ENCODE peak calls at places on chromosomes 13 and 19, in eight cellular contexts. L, G, F, Q, W, K, H and D are unnamed samples. For H3K9me3, the result is how much of the 10 kb centered on the place peaks cover.

GRCh38 chr19:21910318-21910717 is 74.3 kb upstream of the ZNF43 start:
- DNase-seq in L (no peak), G (no peak), F (no peak), Q (no peak), W (no peak), K (no peak), H (no peak), D (no peak)

GRCh38 chr13:48532146-48532472 is 771 bp downstream of the RCBTB2 start:
- DNase-seq in L (no peak), G (peak), F (no peak), Q (no peak), W (no peak), K (no peak), H (no peak), D (no peak)

GRCh38 chr19:10001899-10002298 is 8.4 kb downstream of the COL5A3 start:
- DNase-seq in L (peak), G (no peak), F (peak), Q (no peak), W (no peak), K (no peak), H (peak), D (no peak)

GRCh38 chr19:46390121-46390858 is 23.1 kb downstream of the CCDC8 start:
- DNase-seq in L (peak), G (no peak), F (no peak), Q (no peak), W (no peak), K (no peak), H (no peak), D (no peak)

GRCh38 chr19:57802269-57802668 is 12.4 kb downstream of the ZNF552 start:
- DNase-seq in L (no peak), G (no peak), F (no peak), Q (no peak), W (no peak), K (no peak), H (no peak), D (no peak)

GRCh38 chr13:59674616-59675015 is 489.1 kb downstream of the DIAPH3 start:
- DNase-seq in L (no peak), G (no peak), F (no peak), Q (no peak), W (no peak), K (no peak), H (no peak), D (no peak)

GRCh38 chr13:50892162-50892944 is 17.2 kb upstream of the RNASEH2B start:
- DNase-seq in L (no peak), G (no peak), F (no peak), Q (no peak), W (no peak), K (no peak), H (no peak), D (no peak)

GRCh38 chr13:73757471-73758233 is 376.6 kb downstream of the KLF12 start:
- DNase-seq in L (no peak), G (no peak), F (no peak), Q (no peak), W (no peak), K (no peak), H (no peak), D (no peak)

GRCh38 chr19:51704601-51705000 is 11.5 kb downstream of the SPACA6 start:
- DNase-seq in L (peak), G (no peak), F (no peak), Q (no peak), W (no peak), K (no peak), H (no peak), D (no peak)

GRCh38 chr19:19224852-19225494 is 13.2 kb downstream of the NCAN start:
- DNase-seq in L (peak), G (peak), F (peak), Q (peak), W (peak), K (peak), H (peak), D (peak)

GRCh38 chr13:71979616-71980015 is 112.6 kb upstream of the DACH1 start:
- DNase-seq in L (no peak), G (no peak), F (no peak), Q (no peak), W (peak), K (no peak), H (no peak), D (no peak)

GRCh38 chr13:90882551-90882950 is 464.9 kb upstream of the MIR17HG start:
- DNase-seq in L (peak), G (no peak), F (no peak), Q (no peak), W (no peak), K (no peak), H (no peak), D (no peak)

GRCh38 chr19:40630571-40631160 is 29.5 kb downstream of the LTBP4 start:
- DNase-seq in L (no peak), G (no peak), F (no peak), Q (no peak), W (no peak), K (no peak), H (no peak), D (no peak)

GRCh38 chr13:94795292-94795691 is 82.9 kb upstream of the SOX21 start:
- DNase-seq in L (no peak), G (no peak), F (no peak), Q (no peak), W (no peak), K (no peak), H (no peak), D (no peak)

GRCh38 chr13:42086582-42086981 is 38.1 kb downstream of the DGKH start:
- DNase-seq in L (no peak), G (no peak), F (no peak), Q (no peak), W (no peak), K (no peak), H (no peak), D (no peak)

GRCh38 chr13:48680756-48681392 is 27.1 kb downstream of the CYSLTR2 start:
- DNase-seq in L (no peak), G (no peak), F (no peak), Q (no peak), W (no peak), K (no peak), H (no peak), D (no peak)

GRCh38 chr13:48161530-48162179 is 66.8 kb upstream of the MED4 start:
- DNase-seq in L (peak), G (no peak), F (peak), Q (no peak), W (no peak), K (no peak), H (peak), D (peak)

GRCh38 chr19:6359517-6359916 is 1.8 kb upstream of the CLPP start:
- DNase-seq in L (peak), G (no peak), F (no peak), Q (no peak), W (no peak), K (no peak), H (no peak), D (no peak)

GRCh38 chr13:26988059-26988769 is 183.4 kb downstream of the USP12 start:
- DNase-seq in L (no peak), G (no peak), F (no peak), Q (no peak), W (no peak), K (no peak), H (no peak), D (no peak)

GRCh38 chr13:24267283-24267682 is 42.1 kb upstream of the C1QTNF9 start:
- DNase-seq in L (no peak), G (no peak), F (no peak), Q (no peak), W (no peak), K (no peak), H (no peak), D (no peak)

GRCh38 chr19:10686661-10687517 is 14.3 kb upstream of the QTRT1 start:
- DNase-seq in L (no peak), G (no peak), F (no peak), Q (no peak), W (no peak), K (no peak), H (peak), D (no peak)

GRCh38 chr19:48603449-48603848 is 3.1 kb upstream of the SPACA4 start:
- DNase-seq in L (no peak), G (no peak), F (no peak), Q (no peak), W (no peak), K (no peak), H (no peak), D (no peak)

GRCh38 chr19:8224394-8225145 is 15.4 kb downstream of the CERS4 start:
- DNase-seq in L (peak), G (no peak), F (peak), Q (no peak), W (no peak), K (peak), H (peak), D (no peak)

GRCh38 chr19:38417544-38418506 is 8.2 kb downstream of the RASGRP4 start:
- DNase-seq in L (peak), G (no peak), F (peak), Q (no peak), W (peak), K (no peak), H (peak), D (peak)

GRCh38 chr19:4172861-4173473 is 9.4 kb downstream of the SIRT6 start:
- DNase-seq in L (peak), G (no peak), F (peak), Q (no peak), W (peak), K (peak), H (peak), D (peak)

GRCh38 chr19:15115080-15115479 is 7.9 kb downstream of the SYDE1 start:
- DNase-seq in L (peak), G (no peak), F (peak), Q (no peak), W (no peak), K (peak), H (peak), D (no peak)

GRCh38 chr19:39196860-39197562 is at the start of gene NCCRP1:
- DNase-seq in L (no peak), G (no peak), F (no peak), Q (no peak), W (peak), K (no peak), H (no peak), D (no peak)

GRCh38 chr13:24280722-24281121 is 28.7 kb upstream of the C1QTNF9 start:
- DNase-seq in L (no peak), G (no peak), F (no peak), Q (no peak), W (no peak), K (no peak), H (no peak), D (no peak)

GRCh38 chr19:51546650-51547396 is 15.4 kb upstream of the SIGLEC6 start:
- DNase-seq in L (no peak), G (no peak), F (no peak), Q (no peak), W (no peak), K (no peak), H (no peak), D (no peak)

GRCh38 chr13:41827507-41828213 is 133.2 kb downstream of the VWA8 start:
- DNase-seq in L (no peak), G (peak), F (no peak), Q (no peak), W (no peak), K (no peak), H (no peak), D (no peak)

GRCh38 chr13:65719831-65720230 is 1510.3 kb downstream of the PCDH9 start:
- DNase-seq in L (no peak), G (no peak), F (no peak), Q (no peak), W (no peak), K (no peak), H (no peak), D (no peak)

GRCh38 chr13:97256343-97256783 is 34.2 kb downstream of the MBNL2 start:
- DNase-seq in L (no peak), G (peak), F (no peak), Q (no peak), W (no peak), K (no peak), H (no peak), D (no peak)

GRCh38 chr13:41565221-41565620 is 107.9 kb downstream of the RGCC start:
- DNase-seq in L (no peak), G (peak), F (no peak), Q (no peak), W (no peak), K (no peak), H (no peak), D (no peak)

GRCh38 chr19:40279761-40280607 is 5.2 kb downstream of the AKT2 start:
- DNase-seq in L (no peak), G (no peak), F (no peak), Q (no peak), W (no peak), K (no peak), H (no peak), D (no peak)

GRCh38 chr13:89401209-89401810 is 1730.1 kb downstream of the SLITRK5 start:
- DNase-seq in L (no peak), G (peak), F (no peak), Q (no peak), W (no peak), K (no peak), H (no peak), D (no peak)

GRCh38 chr13:114151031-114151430 is 18.6 kb upstream of the RASA3 start:
- DNase-seq in L (peak), G (no peak), F (no peak), Q (no peak), W (no peak), K (no peak), H (no peak), D (no peak)

GRCh38 chr13:113114511-113115362 is 7.9 kb upstream of the F10 start:
- DNase-seq in L (peak), G (no peak), F (no peak), Q (no peak), W (no peak), K (peak), H (peak), D (no peak)

GRCh38 chr19:57934820-57935665 is at the start of gene ZNF418:
- DNase-seq in L (peak), G (peak), F (peak), Q (peak), W (peak), K (peak), H (peak), D (peak)

GRCh38 chr19:46862974-46863632 is 2.3 kb downstream of the ARHGAP35 start:
- DNase-seq in L (no peak), G (no peak), F (no peak), Q (no peak), W (peak), K (no peak), H (no peak), D (no peak)

GRCh38 chr19:47545061-47545948 is 27.6 kb downstream of the ZNF541 start:
- DNase-seq in L (no peak), G (no peak), F (no peak), Q (no peak), W (no peak), K (no peak), H (no peak), D (no peak)

GRCh38 chr19:1451916-1452801 is 2.2 kb downstream of the APC2 start:
- DNase-seq in L (no peak), G (no peak), F (no peak), Q (no peak), W (no peak), K (no peak), H (no peak), D (no peak)
- TF ChIP-seq CTCF in L (no peak), G (no peak), F (no peak), Q (no peak), W (no peak), K (no peak), H (no peak), D (no peak)

GRCh38 chr13:44354322-44354721 is 19.3 kb upstream of the SERP2 start:
- DNase-seq in L (no peak), G (no peak), F (no peak), Q (no peak), W (no peak), K (no peak), H (no peak), D (no peak)

GRCh38 chr13:44352202-44352601 is 21.4 kb upstream of the SERP2 start:
- DNase-seq in L (no peak), G (no peak), F (no peak), Q (no peak), W (no peak), K (no peak), H (no peak), D (no peak)

GRCh38 chr13:44352671-44353070 is 21.0 kb upstream of the SERP2 start:
- DNase-seq in L (no peak), G (no peak), F (no peak), Q (no peak), W (no peak), K (no peak), H (no peak), D (no peak)

GRCh38 chr13:44350775-44351504 is 22.7 kb upstream of the SERP2 start:
- DNase-seq in L (no peak), G (no peak), F (no peak), Q (no peak), W (no peak), K (no peak), H (no peak), D (no peak)

DNA sequence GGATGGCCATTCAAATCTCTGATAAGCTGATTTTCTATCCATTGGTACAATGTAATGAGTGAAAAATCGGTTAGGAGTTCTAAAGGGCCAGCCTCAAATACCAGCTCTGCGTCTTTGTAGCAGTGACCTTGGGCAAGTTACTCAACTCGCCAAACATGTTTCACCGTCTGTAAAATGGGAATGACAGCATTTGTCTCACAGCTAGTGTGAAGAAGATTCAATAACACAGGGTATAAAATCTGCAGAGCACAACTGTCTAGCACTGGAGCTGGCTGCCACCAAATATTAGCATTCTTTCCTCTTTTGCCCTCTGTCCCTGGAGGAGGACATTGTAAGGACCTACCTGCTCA is 22.1 kb upstream of the SERP2 start:
- DNase-seq in L (no peak), G (no peak), F (no peak), Q (no peak), W (no peak), K (no peak), H (no peak), D (no peak)
- H3K27ac ChIP-seq in L (peak), G (no peak), F (no peak), Q (no peak), W (peak), K (no peak), H (no peak), D (no peak)

DNA sequence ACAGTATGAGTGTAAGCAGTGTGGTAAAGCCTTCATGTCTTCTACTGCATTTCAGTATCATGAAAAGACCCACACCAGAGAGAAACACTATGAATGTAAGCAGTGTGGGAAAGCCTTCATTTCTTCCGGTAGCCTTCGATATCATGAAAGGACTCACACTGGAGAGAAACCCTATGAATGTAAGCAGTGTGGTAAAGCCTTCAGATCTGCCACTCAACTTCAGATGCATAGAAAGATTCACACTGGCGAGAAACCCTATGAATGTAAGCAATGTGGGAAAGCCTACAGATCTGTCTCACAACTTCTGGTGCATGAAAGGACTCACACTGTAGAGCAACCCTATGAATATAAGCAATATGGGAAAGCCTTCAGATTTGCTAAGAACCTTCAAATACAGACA is 12.8 kb downstream of the ZNF844 start:
- DNase-seq in L (no peak), G (no peak), F (no peak), Q (no peak), W (no peak), K (no peak), H (no peak), D (no peak)
- H3K9me3 ChIP-seq in L (half or more), G (half or more), F (half or more), Q (half or more), W (under half), K (half or more), H (half or more), D (under half)

DNA sequence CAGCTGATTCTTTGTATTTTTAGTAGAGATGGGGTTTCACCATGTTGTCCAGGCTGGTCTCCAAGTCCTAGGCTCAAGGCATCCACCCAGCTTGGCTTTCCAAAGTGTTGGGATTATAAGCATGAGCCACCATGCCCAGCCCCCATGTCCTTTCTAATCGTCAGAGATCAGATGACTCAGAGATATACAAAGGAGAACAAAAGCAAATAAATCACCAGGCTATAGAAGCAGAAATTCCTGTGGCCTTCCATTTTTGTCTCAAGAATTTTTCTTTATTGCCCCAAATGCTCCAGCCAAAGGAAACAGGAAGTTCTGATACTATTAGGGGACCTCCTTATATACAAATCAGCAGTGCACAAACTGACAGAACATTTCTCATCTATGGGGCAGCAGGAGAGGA is 207.8 kb downstream of the RFC3 start:
- DNase-seq in L (no peak), G (no peak), F (no peak), Q (no peak), W (no peak), K (no peak), H (no peak), D (no peak)
- TF ChIP-seq CTCF in L (no peak), G (no peak), F (no peak), Q (no peak), W (no peak), K (no peak), H (no peak), D (no peak)

DNA sequence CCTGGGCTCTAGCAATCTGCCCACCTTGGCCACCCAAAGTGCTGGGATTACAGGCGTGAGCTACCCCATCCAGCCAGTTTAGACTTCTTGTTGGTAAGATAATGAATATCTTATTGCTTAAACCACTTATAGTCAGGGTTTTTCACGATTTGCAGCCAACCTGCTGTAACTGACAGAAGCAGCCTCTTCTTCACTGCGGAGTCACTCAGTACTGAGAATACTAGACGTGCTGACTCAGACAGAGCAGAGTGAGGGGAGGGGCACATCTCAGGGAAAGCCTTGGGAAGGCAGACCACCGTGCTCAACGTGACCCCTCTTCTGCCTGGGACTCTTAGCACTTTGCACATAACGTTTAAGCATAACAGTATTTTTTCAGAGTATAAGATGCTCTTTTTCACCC is 74.3 kb upstream of the ARHGEF7 start:
- DNase-seq in L (no peak), G (no peak), F (no peak), Q (no peak), W (no peak), K (no peak), H (no peak), D (peak)
- H3K27ac ChIP-seq in L (no peak), G (no peak), F (no peak), Q (no peak), W (no peak), K (no peak), H (no peak), D (no peak)

GRCh38 chr19:54837542-54837941 is 12.7 kb upstream of the KIR3DL2 start:
- DNase-seq in L (no peak), G (no peak), F (no peak), Q (no peak), W (no peak), K (no peak), H (no peak), D (no peak)
- H3K9me3 ChIP-seq in L (under half), G (under half), F (under half), Q (under half), W (under half), K (under half), H (under half), D (under half)

GRCh38 chr13:78201411-78201810 is 282.8 kb upstream of the EDNRB start:
- DNase-seq in L (no peak), G (no peak), F (no peak), Q (no peak), W (no peak), K (no peak), H (no peak), D (no peak)
- TF ChIP-seq CTCF in L (no peak), G (no peak), F (no peak), Q (no peak), W (no peak), K (no peak), H (no peak), D (no peak)